ENCODE peak calls at places on chromosomes 3 and 15, in five cellular contexts. One of them, this sample, is unnamed. For H3K4me1, the result is how much of the 10 kb centered on the place peaks cover.

GRCh38 chr15:77027697-77028450 is 32.9 kb downstream of the PSTPIP1 start:
- DNase-seq in breast epithelium: no peak
- DNase-seq in transverse colon: peak
- DNase-seq in heart right ventricle: no peak
- DNase-seq in mucosa of descending colon: peak
- DNase-seq in this sample: no peak

GRCh38 chr3:174325834-174326705 is 533.1 kb upstream of the NAALADL2 start:
- DNase-seq in breast epithelium: no peak
- DNase-seq in transverse colon: no peak
- DNase-seq in heart right ventricle: no peak
- DNase-seq in mucosa of descending colon: no peak
- DNase-seq in this sample: no peak

GRCh38 chr15:85411992-85412538 is 31.7 kb downstream of the AKAP13 start:
- DNase-seq in breast epithelium: no peak
- DNase-seq in transverse colon: no peak
- DNase-seq in heart right ventricle: no peak
- DNase-seq in mucosa of descending colon: no peak
- DNase-seq in this sample: no peak

GRCh38 chr3:115038831-115039230 is 108.3 kb downstream of the ZBTB20 start:
- DNase-seq in breast epithelium: no peak
- DNase-seq in transverse colon: no peak
- DNase-seq in heart right ventricle: no peak
- DNase-seq in mucosa of descending colon: no peak
- DNase-seq in this sample: no peak

GRCh38 chr3:189365609-189366564 is 194.1 kb downstream of the TPRG1 start:
- DNase-seq in breast epithelium: no peak
- DNase-seq in transverse colon: no peak
- DNase-seq in heart right ventricle: no peak
- DNase-seq in mucosa of descending colon: no peak
- DNase-seq in this sample: no peak

GRCh38 chr3:120062474-120062873 is 31.8 kb downstream of the GSK3B start:
- DNase-seq in breast epithelium: no peak
- DNase-seq in transverse colon: no peak
- DNase-seq in heart right ventricle: no peak
- DNase-seq in mucosa of descending colon: no peak
- DNase-seq in this sample: no peak

GRCh38 chr3:48086736-48087470 is 70.7 kb upstream of the MAP4 start:
- DNase-seq in breast epithelium: no peak
- DNase-seq in transverse colon: no peak
- DNase-seq in heart right ventricle: no peak
- DNase-seq in mucosa of descending colon: no peak
- DNase-seq in this sample: no peak

GRCh38 chr3:7934362-7934761 is 567.3 kb upstream of the LMCD1 start:
- DNase-seq in breast epithelium: no peak
- DNase-seq in transverse colon: peak
- DNase-seq in heart right ventricle: no peak
- DNase-seq in mucosa of descending colon: peak
- DNase-seq in this sample: no peak

GRCh38 chr3:159941043-159941994 is 47.3 kb upstream of the IL12A start:
- DNase-seq in breast epithelium: no peak
- DNase-seq in transverse colon: no peak
- DNase-seq in heart right ventricle: no peak
- DNase-seq in mucosa of descending colon: no peak
- DNase-seq in this sample: no peak

GRCh38 chr15:93088200-93088980 is 621 bp downstream of the RGMA start:
- DNase-seq in breast epithelium: no peak
- DNase-seq in transverse colon: no peak
- DNase-seq in heart right ventricle: peak
- DNase-seq in mucosa of descending colon: no peak
- DNase-seq in this sample: no peak

GRCh38 chr3:95711789-95712188 is 1102.6 kb upstream of the EPHA6 start:
- DNase-seq in breast epithelium: no peak
- DNase-seq in transverse colon: no peak
- DNase-seq in heart right ventricle: no peak
- DNase-seq in mucosa of descending colon: no peak
- DNase-seq in this sample: no peak

GRCh38 chr3:25354071-25354470 is 74.0 kb upstream of the RARB start:
- DNase-seq in breast epithelium: no peak
- DNase-seq in transverse colon: no peak
- DNase-seq in heart right ventricle: no peak
- DNase-seq in mucosa of descending colon: no peak
- DNase-seq in this sample: no peak

GRCh38 chr15:46304320-46304719 is 669.5 kb downstream of the SQOR start:
- DNase-seq in breast epithelium: no peak
- DNase-seq in transverse colon: no peak
- DNase-seq in heart right ventricle: no peak
- DNase-seq in mucosa of descending colon: no peak
- DNase-seq in this sample: no peak

GRCh38 chr15:75049392-75049791 is 26.0 kb downstream of the PPCDC start:
- DNase-seq in breast epithelium: peak
- DNase-seq in transverse colon: peak
- DNase-seq in heart right ventricle: peak
- DNase-seq in mucosa of descending colon: no peak
- DNase-seq in this sample: peak

GRCh38 chr3:110069641-110070538 is 732.5 kb upstream of the DPPA4 start:
- DNase-seq in breast epithelium: no peak
- DNase-seq in transverse colon: no peak
- DNase-seq in heart right ventricle: no peak
- DNase-seq in mucosa of descending colon: no peak
- DNase-seq in this sample: no peak

GRCh38 chr15:74315626-74316025 is 51.8 kb downstream of the CYP11A1 start:
- DNase-seq in breast epithelium: no peak
- DNase-seq in transverse colon: peak
- DNase-seq in heart right ventricle: no peak
- DNase-seq in mucosa of descending colon: no peak
- DNase-seq in this sample: no peak

GRCh38 chr15:57245130-57245529 is 131.2 kb upstream of the CGNL1 start:
- DNase-seq in breast epithelium: no peak
- DNase-seq in transverse colon: no peak
- DNase-seq in heart right ventricle: no peak
- DNase-seq in mucosa of descending colon: no peak
- DNase-seq in this sample: no peak

GRCh38 chr3:39383913-39384664 is 919 bp downstream of the SLC25A38 start:
- DNase-seq in breast epithelium: peak
- DNase-seq in transverse colon: peak
- DNase-seq in heart right ventricle: peak
- DNase-seq in mucosa of descending colon: peak
- DNase-seq in this sample: peak

GRCh38 chr3:9791127-9791526 is 1.1 kb downstream of the TADA3 start:
- DNase-seq in breast epithelium: no peak
- DNase-seq in transverse colon: no peak
- DNase-seq in heart right ventricle: no peak
- DNase-seq in mucosa of descending colon: no peak
- DNase-seq in this sample: no peak

GRCh38 chr3:9794400-9794799 is 1.5 kb downstream of the ARPC4 start:
- DNase-seq in breast epithelium: no peak
- DNase-seq in transverse colon: no peak
- DNase-seq in heart right ventricle: no peak
- DNase-seq in mucosa of descending colon: no peak
- DNase-seq in this sample: no peak

GRCh38 chr3:9791790-9792404 is 376 bp downstream of the TADA3 start:
- DNase-seq in breast epithelium: no peak
- DNase-seq in transverse colon: no peak
- DNase-seq in heart right ventricle: no peak
- DNase-seq in mucosa of descending colon: no peak
- DNase-seq in this sample: no peak

GRCh38 chr3:9793161-9793781 is 389 bp downstream of the ARPC4 start:
- DNase-seq in breast epithelium: no peak
- DNase-seq in transverse colon: peak
- DNase-seq in heart right ventricle: no peak
- DNase-seq in mucosa of descending colon: no peak
- DNase-seq in this sample: no peak

GRCh38 chr3:9792405-9793160 is at the start of the genes ARPC4 and TADA3:
- DNase-seq in breast epithelium: peak
- DNase-seq in transverse colon: peak
- DNase-seq in heart right ventricle: peak
- DNase-seq in mucosa of descending colon: peak
- DNase-seq in this sample: peak
- TF ChIP-seq CTCF in breast epithelium: peak
- TF ChIP-seq CTCF in transverse colon: peak
- TF ChIP-seq CTCF in heart right ventricle: peak
- TF ChIP-seq CTCF in mucosa of descending colon: no peak
- TF ChIP-seq CTCF in this sample: no peak

DNA sequence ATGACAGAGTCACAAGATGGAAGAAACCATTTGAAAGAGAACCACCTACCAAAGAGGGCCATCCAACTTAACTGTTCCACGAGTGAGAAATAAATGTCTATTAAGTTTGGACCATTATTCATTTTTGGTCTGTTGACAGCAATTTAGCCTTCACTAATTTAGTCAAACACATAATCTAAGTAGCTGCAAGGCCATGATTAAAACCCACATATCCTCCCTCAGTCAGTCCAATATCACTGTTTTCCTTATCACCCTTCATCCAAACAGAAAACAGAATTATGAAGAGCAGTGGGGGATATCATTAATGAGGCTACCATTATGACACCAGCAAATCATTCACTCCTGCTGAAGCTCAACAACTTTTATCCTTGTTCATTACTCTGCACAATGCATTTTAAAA is 52.0 kb downstream of the PIK3CB start:
- DNase-seq in breast epithelium: no peak
- DNase-seq in transverse colon: no peak
- DNase-seq in heart right ventricle: no peak
- DNase-seq in mucosa of descending colon: no peak
- DNase-seq in this sample: no peak
- H3K4me1 ChIP-seq in breast epithelium: under half
- H3K4me1 ChIP-seq in transverse colon: under half
- H3K4me1 ChIP-seq in heart right ventricle: under half
- H3K4me1 ChIP-seq in mucosa of descending colon: under half
- H3K4me1 ChIP-seq in this sample: under half

DNA sequence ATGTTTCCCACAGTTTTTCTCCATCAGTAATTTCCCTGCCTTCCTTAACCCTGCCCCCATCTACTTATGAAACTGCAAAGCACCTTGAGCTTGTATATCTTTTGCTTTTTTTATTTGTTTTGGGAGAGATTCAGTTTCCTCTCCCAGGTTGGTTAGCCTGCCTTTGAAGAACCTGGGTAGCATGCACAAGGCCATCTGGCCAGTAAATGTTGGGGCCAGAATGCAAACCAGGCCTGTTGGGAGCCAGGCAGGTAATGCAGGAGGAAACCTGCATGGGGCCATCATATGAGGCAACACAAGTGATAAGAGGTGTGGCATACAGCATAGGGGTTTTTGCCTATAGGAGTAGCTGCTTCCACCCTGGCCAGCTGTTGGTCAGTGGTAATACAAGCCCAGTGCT is 17.7 kb downstream of the SYNPR start:
- DNase-seq in breast epithelium: no peak
- DNase-seq in transverse colon: no peak
- DNase-seq in heart right ventricle: no peak
- DNase-seq in mucosa of descending colon: no peak
- DNase-seq in this sample: no peak
- TF ChIP-seq CTCF in breast epithelium: no peak
- TF ChIP-seq CTCF in transverse colon: no peak
- TF ChIP-seq CTCF in heart right ventricle: no peak
- TF ChIP-seq CTCF in mucosa of descending colon: no peak
- TF ChIP-seq CTCF in this sample: no peak

GRCh38 chr3:112505907-112506306 is 6.6 kb upstream of the BTLA start:
- DNase-seq in breast epithelium: no peak
- DNase-seq in transverse colon: no peak
- DNase-seq in heart right ventricle: no peak
- DNase-seq in mucosa of descending colon: no peak
- DNase-seq in this sample: no peak

GRCh38 chr3:112512320-112512719 is 13.0 kb upstream of the BTLA start:
- DNase-seq in breast epithelium: no peak
- DNase-seq in transverse colon: no peak
- DNase-seq in heart right ventricle: no peak
- DNase-seq in mucosa of descending colon: no peak
- DNase-seq in this sample: no peak

GRCh38 chr3:112508860-112509259 is 9.6 kb upstream of the BTLA start:
- DNase-seq in breast epithelium: no peak
- DNase-seq in transverse colon: no peak
- DNase-seq in heart right ventricle: no peak
- DNase-seq in mucosa of descending colon: no peak
- DNase-seq in this sample: no peak

GRCh38 chr3:112504123-112504522 is 4.9 kb upstream of the BTLA start:
- DNase-seq in breast epithelium: no peak
- DNase-seq in transverse colon: no peak
- DNase-seq in heart right ventricle: no peak
- DNase-seq in mucosa of descending colon: no peak
- DNase-seq in this sample: no peak

DNA sequence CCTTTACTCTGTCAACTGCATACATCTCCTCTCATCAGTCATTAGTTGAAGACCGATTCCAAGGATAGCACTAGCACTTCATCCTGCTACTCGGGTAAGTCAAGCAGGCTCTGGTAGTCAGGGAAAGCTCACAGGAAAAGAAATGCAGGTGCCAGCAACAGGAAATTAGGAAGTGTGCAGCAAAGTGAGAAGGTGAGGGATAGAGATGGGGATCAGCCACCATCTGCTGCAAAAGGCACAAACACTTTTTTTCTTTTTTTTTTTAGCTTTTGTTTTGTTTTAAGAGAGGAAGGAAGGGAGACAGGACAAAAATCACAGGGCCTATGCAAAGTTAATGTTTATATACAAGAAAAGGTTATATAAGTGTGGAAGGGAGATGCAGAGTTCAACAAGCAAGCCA is 9.0 kb upstream of the BTLA start:
- DNase-seq in breast epithelium: no peak
- DNase-seq in transverse colon: no peak
- DNase-seq in heart right ventricle: no peak
- DNase-seq in mucosa of descending colon: no peak
- DNase-seq in this sample: no peak
- H3K4me1 ChIP-seq in breast epithelium: under half
- H3K4me1 ChIP-seq in transverse colon: under half
- H3K4me1 ChIP-seq in heart right ventricle: under half
- H3K4me1 ChIP-seq in mucosa of descending colon: under half
- H3K4me1 ChIP-seq in this sample: under half

GRCh38 chr3:67324554-67324953 is 326.4 kb downstream of the KBTBD8 start:
- DNase-seq in breast epithelium: no peak
- DNase-seq in transverse colon: no peak
- DNase-seq in heart right ventricle: no peak
- DNase-seq in mucosa of descending colon: no peak
- DNase-seq in this sample: no peak
- TF ChIP-seq CTCF in breast epithelium: no peak
- TF ChIP-seq CTCF in transverse colon: no peak
- TF ChIP-seq CTCF in heart right ventricle: no peak
- TF ChIP-seq CTCF in mucosa of descending colon: no peak
- TF ChIP-seq CTCF in this sample: no peak

DNA sequence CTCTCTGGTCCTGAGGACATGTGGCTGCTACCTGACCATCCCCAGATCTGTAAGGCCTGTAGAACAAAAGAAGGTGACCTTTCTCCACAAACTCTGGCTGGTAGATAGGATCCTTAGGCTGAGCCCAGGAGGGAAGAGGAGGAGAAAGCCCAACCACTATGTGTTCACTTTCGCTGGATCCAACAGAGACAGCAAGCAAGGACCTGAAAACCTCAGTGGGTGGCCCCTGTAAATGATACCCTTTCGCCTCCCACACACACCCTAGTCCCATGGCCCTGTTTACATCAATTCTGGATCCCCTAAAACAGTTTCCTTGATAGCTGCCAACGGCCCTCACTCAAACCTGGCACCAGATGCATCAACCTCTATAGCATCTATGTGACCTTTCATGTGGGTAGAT is 22.4 kb downstream of the CCDC12 start:
- DNase-seq in breast epithelium: no peak
- DNase-seq in transverse colon: no peak
- DNase-seq in heart right ventricle: no peak
- DNase-seq in mucosa of descending colon: no peak
- DNase-seq in this sample: no peak
- H3K4me1 ChIP-seq in breast epithelium: under half
- H3K4me1 ChIP-seq in transverse colon: half or more
- H3K4me1 ChIP-seq in heart right ventricle: half or more
- H3K4me1 ChIP-seq in mucosa of descending colon: half or more
- H3K4me1 ChIP-seq in this sample: under half

This sample was measured in ascending aorta.